ENCODE peak calls at places on chromosomes 11 and 22, in five cellular contexts. V is GM12878, U is H1, N is transverse colon, C is body of pancreas. P is an unnamed sample. For H3K27me3, the result is how much of the 10 kb centered on the place peaks cover.

GRCh38 chr11:23320131-23320530 is 459.9 kb upstream of the CCDC179 start:
- DNase-seq in C (no peak), N (no peak), U (no peak), V (no peak), P (no peak)

GRCh38 chr11:126060651-126061220 is 1.9 kb downstream of the CDON start:
- DNase-seq in V (no peak), N (no peak), C (no peak), U (no peak), P (no peak)

GRCh38 chr11:46075928-46076327 is 45.3 kb downstream of the PHF21A start:
- DNase-seq in N (no peak), V (no peak), U (no peak), C (no peak), P (no peak)

GRCh38 chr11:126139541-126140091 is 71.8 kb downstream of the RPUSD4 start:
- DNase-seq in N (no peak), U (no peak), C (no peak), V (no peak), P (peak)

GRCh38 chr11:94597896-94598295 is 30.7 kb downstream of the PIWIL4 start:
- DNase-seq in N (no peak), U (no peak), C (no peak), V (no peak), P (peak)

GRCh38 chr11:3838504-3838903 is 2.3 kb downstream of the RHOG start:
- DNase-seq in N (no peak), C (no peak), U (no peak), V (no peak), P (no peak)

GRCh38 chr11:93128574-93128973 is 69.2 kb downstream of the SLC36A4 start:
- DNase-seq in N (no peak), V (no peak), U (no peak), C (no peak), P (no peak)

GRCh38 chr11:120929664-120930154 is 94.2 kb upstream of the TBCEL start:
- DNase-seq in U (peak), C (peak), V (no peak), N (peak), P (peak)

GRCh38 chr11:27234961-27235360 is 128.1 kb downstream of the CCDC34 start:
- DNase-seq in V (no peak), C (no peak), N (peak), U (no peak), P (no peak)

GRCh38 chr11:14422814-14423182 is 63.8 kb upstream of the RRAS2 start:
- DNase-seq in N (no peak), V (no peak), C (no peak), U (no peak), P (no peak)

GRCh38 chr22:43077121-43077877 is 11.9 kb downstream of the TTLL1 start:
- DNase-seq in C (no peak), U (no peak), V (no peak), N (peak), P (peak)

GRCh38 chr22:44892803-44893730 is 116.7 kb downstream of the PHF21B start:
- DNase-seq in V (no peak), U (no peak), C (no peak), N (peak), P (no peak)

GRCh38 chr11:122796128-122796717 is 42.1 kb upstream of the CRTAM start:
- DNase-seq in C (peak), V (no peak), N (peak), U (no peak), P (peak)

GRCh38 chr11:2521681-2522630 is 77.1 kb downstream of the KCNQ1 start:
- DNase-seq in C (peak), N (peak), U (no peak), V (no peak), P (peak)

GRCh38 chr11:477042-477715 is 27.1 kb downstream of the PTDSS2 start:
- DNase-seq in C (no peak), N (no peak), U (no peak), V (no peak), P (no peak)

GRCh38 chr11:72924568-72925190 is 110.5 kb downstream of the ATG16L2 start:
- DNase-seq in C (no peak), N (no peak), V (peak), U (no peak), P (no peak)

GRCh38 chr11:20962581-20962980 is 293.2 kb downstream of the NELL1 start:
- DNase-seq in C (no peak), N (no peak), U (no peak), V (no peak), P (no peak)

GRCh38 chr11:33379931-33380330 is 122.8 kb downstream of the HIPK3 start:
- DNase-seq in C (no peak), V (no peak), N (no peak), U (no peak), P (no peak)

GRCh38 chr11:118939948-118940598 is 14.3 kb upstream of the BCL9L start:
- DNase-seq in U (no peak), N (no peak), V (no peak), C (no peak), P (no peak)

GRCh38 chr11:95337972-95338429 is 107.0 kb upstream of the SESN3 start:
- DNase-seq in V (no peak), C (no peak), U (no peak), N (no peak), P (no peak)

GRCh38 chr11:70717961-70718595 is 319.7 kb downstream of the CTTN start:
- DNase-seq in N (no peak), U (no peak), C (no peak), V (no peak), P (no peak)

GRCh38 chr11:132357811-132358572 is 987.6 kb downstream of the NTM start:
- DNase-seq in V (peak), U (no peak), N (no peak), C (no peak), P (no peak)

GRCh38 chr11:64810891-64811272 is 531 bp upstream of the MEN1 start:
- DNase-seq in U (no peak), C (no peak), V (no peak), N (peak), P (peak)

GRCh38 chr11:44000731-44001130 is 47.0 kb upstream of the ACCSL start:
- DNase-seq in U (no peak), V (no peak), N (no peak), C (no peak), P (peak)

GRCh38 chr11:43992834-43993637 is 50.6 kb downstream of the C11orf96 start:
- DNase-seq in V (no peak), N (no peak), U (no peak), C (no peak), P (peak)

GRCh38 chr11:43998308-43998707 is 49.5 kb upstream of the ACCSL start:
- DNase-seq in C (no peak), N (no peak), U (no peak), V (no peak), P (no peak)

GRCh38 chr11:43996318-43996717 is 51.5 kb upstream of the ACCSL start:
- DNase-seq in N (no peak), C (no peak), V (no peak), U (no peak), P (no peak)

GRCh38 chr11:43997022-43997665 is 50.6 kb upstream of the ACCSL start:
- DNase-seq in U (no peak), V (peak), N (no peak), C (no peak), P (no peak)
- H3K27me3 ChIP-seq in U (under half), V (under half), N (under half), C (under half), P (under half)

GRCh38 chr11:74398244-74399159 is at the start of gene PGM2L1:
- DNase-seq in U (peak), V (peak), N (peak), C (peak), P (peak)
- TF ChIP-seq POLR2A in U (no peak), V (peak), N (peak), C (peak), P (no peak)

DNA sequence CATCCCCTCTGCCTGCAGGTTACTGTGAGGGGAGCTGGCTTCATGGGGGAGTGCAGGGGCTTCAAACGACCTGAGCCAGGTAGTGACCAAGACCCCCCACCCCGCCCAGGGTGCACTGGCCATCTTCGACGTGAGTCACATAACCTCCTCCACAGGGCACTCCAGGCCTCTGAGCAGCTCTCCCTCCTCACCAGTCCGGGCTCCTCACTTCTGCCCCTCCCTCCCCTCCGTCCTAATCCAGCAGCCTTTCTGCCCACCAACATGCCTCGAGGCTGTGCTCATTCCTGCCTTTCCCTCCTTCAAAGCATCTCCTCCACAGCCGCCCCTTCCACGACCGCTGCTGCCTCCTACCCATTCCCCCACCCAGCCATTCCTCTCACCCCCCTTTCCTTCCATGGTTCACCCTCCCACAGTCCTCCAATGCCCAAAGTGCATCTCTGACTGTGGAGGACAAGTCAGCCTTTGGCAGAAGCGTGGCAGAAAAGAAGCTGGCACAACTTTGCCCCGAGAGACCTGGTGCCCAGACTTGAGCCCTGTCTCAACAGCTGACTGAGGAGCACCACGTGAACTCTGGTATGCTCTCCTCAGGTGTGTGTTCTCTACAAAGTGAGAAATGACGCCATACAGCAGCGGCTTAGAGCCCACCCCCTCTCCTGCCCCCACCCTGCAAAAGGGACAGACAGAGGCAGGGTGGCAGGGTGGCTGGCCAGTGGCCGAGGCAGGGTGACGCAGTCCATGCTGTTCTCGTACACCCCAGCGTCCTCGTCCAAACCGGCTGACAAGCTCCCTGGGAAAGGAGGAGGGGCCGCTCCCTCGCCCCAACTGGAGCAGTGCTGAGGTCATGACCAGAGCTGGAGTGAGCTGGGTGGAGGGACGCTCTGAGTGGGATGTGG is 30.4 kb downstream of the OPCML start:
- DNase-seq in N (no peak), V (no peak), U (no peak), C (no peak), P (no peak)
- H3K27me3 ChIP-seq in N (under half), V (under half), U (under half), C (under half), P (under half)

DNA sequence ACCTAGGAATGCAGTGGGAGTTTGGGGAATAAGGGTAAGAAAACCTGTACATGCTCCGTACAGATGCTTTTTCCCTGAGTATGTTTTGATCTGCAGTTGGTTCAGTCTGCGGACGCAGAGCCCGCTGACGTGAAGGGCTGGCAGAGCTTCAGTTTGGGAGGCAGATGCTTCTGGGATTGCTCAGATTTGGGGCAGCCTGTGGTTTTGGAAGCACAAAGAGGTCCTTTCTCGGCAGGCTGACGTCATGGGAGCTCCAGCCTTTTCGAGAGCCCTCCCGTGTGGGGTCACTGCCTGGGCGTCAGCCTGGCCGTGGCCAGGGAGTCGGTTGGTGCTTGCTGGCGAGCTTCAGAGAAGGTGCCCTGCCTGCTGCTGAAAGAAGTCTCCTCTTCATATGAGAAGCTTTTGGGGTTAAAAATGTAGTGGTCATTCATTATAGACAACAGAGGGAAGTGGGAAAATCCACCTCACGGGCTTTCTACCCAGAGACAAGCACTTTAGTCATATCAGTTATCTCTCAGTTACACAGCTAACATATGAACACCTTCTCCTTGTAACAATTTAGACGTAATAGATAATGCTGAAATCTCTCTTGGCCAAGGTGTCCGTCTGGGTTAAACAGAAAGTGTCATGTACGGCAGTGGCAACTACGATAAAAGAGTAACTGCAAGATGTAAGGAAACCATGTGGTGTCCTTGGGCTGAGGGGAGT is 26.8 kb downstream of the TPCN2 start:
- DNase-seq in N (peak), U (no peak), C (peak), V (no peak), P (peak)
- TF ChIP-seq POLR2A in N (no peak), U (no peak), C (no peak), V (no peak), P (no peak)

GRCh38 chr11:15818132-15818842 is 538.1 kb downstream of the SOX6 start:
- DNase-seq in V (no peak), C (peak), N (peak), U (no peak), P (peak)
- H3K27me3 ChIP-seq in V (under half), C (under half), N (under half), U (under half), P (under half)

GRCh38 chr22:22924369-22925145 is 36.9 kb downstream of the IGLL5 start:
- DNase-seq in V (no peak), C (no peak), U (no peak), N (no peak), P (no peak)
- TF ChIP-seq POLR2A in V (no peak), C (no peak), U (no peak), N (no peak), P (no peak)

DNA sequence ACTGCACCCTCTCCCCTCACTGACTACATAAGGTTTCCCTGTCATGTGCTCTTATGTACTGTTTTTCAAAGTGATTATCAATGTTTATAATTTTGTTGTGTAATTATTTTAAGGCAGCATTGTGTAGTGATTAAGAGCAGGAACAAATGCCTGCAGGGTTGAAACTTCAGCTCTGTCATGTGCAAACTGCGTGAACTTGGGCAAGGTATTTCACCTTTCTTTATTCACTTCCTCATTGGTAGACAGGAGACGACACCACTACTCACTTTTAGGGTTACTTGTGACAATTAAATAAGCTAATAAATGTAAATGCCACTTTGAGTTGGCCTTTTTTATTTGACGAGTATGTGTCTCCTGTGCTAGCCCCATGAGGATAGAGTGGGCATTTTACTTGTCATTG is 86.5 kb upstream of the E2F8 start:
- DNase-seq in N (no peak), U (no peak), C (no peak), V (no peak), P (no peak)
- H3K27me3 ChIP-seq in N (under half), U (under half), C (under half), V (under half), P (under half)

GRCh38 chr22:38727530-38728451 is 22.0 kb downstream of the GTPBP1 start:
- DNase-seq in C (no peak), U (no peak), V (no peak), N (no peak), P (no peak)
- TF ChIP-seq POLR2A in C (no peak), U (no peak), V (peak), N (no peak), P (no peak)

DNA sequence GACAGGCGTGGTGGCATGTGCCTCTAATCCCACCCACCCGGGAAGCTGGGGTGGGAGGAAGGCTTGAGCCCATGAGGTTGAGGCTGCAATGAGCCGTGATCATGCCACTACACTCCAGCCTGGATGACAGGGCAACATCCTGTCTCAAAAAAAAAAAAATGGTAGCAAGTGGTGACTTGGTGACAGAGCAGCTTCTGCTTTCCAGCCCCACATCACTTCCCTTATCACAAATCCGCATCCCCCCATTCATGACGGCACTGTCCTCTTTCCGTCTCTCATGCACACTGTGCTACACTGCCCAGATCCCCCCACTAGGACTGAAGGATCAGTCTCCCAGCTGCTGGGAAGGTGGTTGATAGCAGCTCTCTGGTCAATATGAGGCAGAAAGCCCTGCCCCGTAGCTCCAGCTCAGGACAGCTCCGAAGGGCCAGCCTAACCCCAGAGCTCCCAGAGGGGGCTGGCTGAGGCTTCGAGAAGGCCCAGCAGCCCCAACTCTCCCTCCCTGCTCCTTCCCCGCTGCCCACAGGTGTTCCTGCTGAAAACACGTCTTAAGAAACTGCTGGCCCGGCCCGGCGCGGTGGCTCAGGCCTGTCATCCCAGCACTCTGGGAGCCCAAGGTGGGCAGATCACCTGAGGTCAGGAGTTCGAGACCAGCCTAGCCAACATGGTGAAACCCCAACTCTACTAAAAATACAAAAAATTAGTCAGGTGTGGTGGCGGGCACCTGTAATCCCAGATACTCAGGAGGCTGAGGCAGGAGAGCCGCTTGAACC is 15.9 kb downstream of the PGA5 start:
- DNase-seq in V (no peak), N (no peak), U (no peak), C (no peak), P (no peak)
- H3K27me3 ChIP-seq in V (under half), N (under half), U (under half), C (under half), P (under half)

GRCh38 chr22:31346255-31346732 is at the start of gene PATZ1:
- DNase-seq in C (peak), V (no peak), N (peak), U (peak), P (peak)

GRCh38 chr22:31344369-31345330 is 1.5 kb downstream of the PATZ1 start:
- DNase-seq in C (peak), N (peak), U (no peak), V (no peak), P (peak)

GRCh38 chr22:31346733-31347250 is 646 bp upstream of the PATZ1 start:
- DNase-seq in N (peak), U (no peak), V (no peak), C (peak), P (peak)

GRCh38 chr22:31347251-31348008 is 1.3 kb upstream of the PATZ1 start:
- DNase-seq in C (peak), N (peak), U (no peak), V (no peak), P (peak)

GRCh38 chr22:31345331-31346254 is 553 bp downstream of the PATZ1 start:
- DNase-seq in N (peak), V (peak), C (peak), U (peak), P (peak)
- TF ChIP-seq POLR2A in N (no peak), V (peak), C (peak), U (peak), P (no peak)